ENCODE peak calls at places on chromosomes 2 and 18, in eight cellular contexts. One of them, this sample, is unnamed.

GRCh38 chr2:197052371-197052770 is 125.9 kb upstream of the PGAP1 start:
- DNase-seq in neural crest cell: no peak
- DNase-seq in omental fat pad: no peak
- DNase-seq in activated gamma-delta T cell: no peak
- DNase-seq in HCEC 1CT: no peak
- DNase-seq in EL: no peak
- DNase-seq in MCF 10A: no peak
- DNase-seq in thyroid gland: no peak
- DNase-seq in this sample: no peak

GRCh38 chr2:32330136-32330535 is 26.7 kb upstream of the BIRC6 start:
- DNase-seq in HCEC 1CT: no peak
- DNase-seq in MCF 10A: no peak
- DNase-seq in neural crest cell: no peak
- DNase-seq in EL: no peak
- DNase-seq in omental fat pad: no peak
- DNase-seq in thyroid gland: no peak
- DNase-seq in activated gamma-delta T cell: no peak
- DNase-seq in this sample: no peak

GRCh38 chr2:68987051-68987503 is 12.6 kb downstream of the GKN1 start:
- DNase-seq in activated gamma-delta T cell: no peak
- DNase-seq in neural crest cell: no peak
- DNase-seq in MCF 10A: no peak
- DNase-seq in thyroid gland: no peak
- DNase-seq in omental fat pad: no peak
- DNase-seq in EL: no peak
- DNase-seq in HCEC 1CT: no peak
- DNase-seq in this sample: no peak

GRCh38 chr2:88709117-88709739 is 17.8 kb downstream of the RPIA start:
- DNase-seq in neural crest cell: no peak
- DNase-seq in omental fat pad: no peak
- DNase-seq in MCF 10A: peak
- DNase-seq in activated gamma-delta T cell: no peak
- DNase-seq in thyroid gland: no peak
- DNase-seq in HCEC 1CT: peak
- DNase-seq in EL: peak
- DNase-seq in this sample: peak

GRCh38 chr18:73264562-73264921 is 396.8 kb upstream of the NETO1 start:
- DNase-seq in MCF 10A: no peak
- DNase-seq in EL: no peak
- DNase-seq in thyroid gland: no peak
- DNase-seq in HCEC 1CT: no peak
- DNase-seq in neural crest cell: no peak
- DNase-seq in omental fat pad: no peak
- DNase-seq in activated gamma-delta T cell: no peak
- DNase-seq in this sample: no peak

GRCh38 chr2:185738679-185739472 is at the start of gene FSIP2:
- DNase-seq in MCF 10A: peak
- DNase-seq in neural crest cell: peak
- DNase-seq in thyroid gland: peak
- DNase-seq in HCEC 1CT: peak
- DNase-seq in EL: peak
- DNase-seq in activated gamma-delta T cell: peak
- DNase-seq in omental fat pad: no peak
- DNase-seq in this sample: peak

GRCh38 chr2:101219281-101219680 is 33.4 kb upstream of the CNOT11 start:
- DNase-seq in activated gamma-delta T cell: no peak
- DNase-seq in MCF 10A: no peak
- DNase-seq in HCEC 1CT: no peak
- DNase-seq in thyroid gland: no peak
- DNase-seq in EL: no peak
- DNase-seq in omental fat pad: no peak
- DNase-seq in neural crest cell: no peak
- DNase-seq in this sample: no peak

GRCh38 chr2:231987088-231987788 is 25.7 kb downstream of the DIS3L2 start:
- DNase-seq in omental fat pad: no peak
- DNase-seq in thyroid gland: no peak
- DNase-seq in neural crest cell: no peak
- DNase-seq in EL: no peak
- DNase-seq in activated gamma-delta T cell: no peak
- DNase-seq in HCEC 1CT: no peak
- DNase-seq in MCF 10A: no peak
- DNase-seq in this sample: peak

GRCh38 chr2:73913414-73914054 is 13.1 kb upstream of the DGUOK start:
- DNase-seq in omental fat pad: no peak
- DNase-seq in thyroid gland: no peak
- DNase-seq in EL: no peak
- DNase-seq in HCEC 1CT: no peak
- DNase-seq in activated gamma-delta T cell: no peak
- DNase-seq in MCF 10A: no peak
- DNase-seq in neural crest cell: no peak
- DNase-seq in this sample: no peak

GRCh38 chr2:64654993-64655666 is 1.4 kb upstream of the SERTAD2 start:
- DNase-seq in thyroid gland: no peak
- DNase-seq in HCEC 1CT: peak
- DNase-seq in EL: peak
- DNase-seq in activated gamma-delta T cell: no peak
- DNase-seq in MCF 10A: no peak
- DNase-seq in omental fat pad: no peak
- DNase-seq in neural crest cell: no peak
- DNase-seq in this sample: no peak

GRCh38 chr18:50193796-50194622 is 938 bp downstream of the MYO5B start:
- DNase-seq in HCEC 1CT: no peak
- DNase-seq in MCF 10A: peak
- DNase-seq in omental fat pad: no peak
- DNase-seq in EL: no peak
- DNase-seq in activated gamma-delta T cell: peak
- DNase-seq in thyroid gland: peak
- DNase-seq in neural crest cell: no peak
- DNase-seq in this sample: no peak

GRCh38 chr18:46098616-46098933 is 479 bp upstream of the ATP5F1A start:
- DNase-seq in MCF 10A: no peak
- DNase-seq in EL: no peak
- DNase-seq in neural crest cell: no peak
- DNase-seq in thyroid gland: no peak
- DNase-seq in activated gamma-delta T cell: no peak
- DNase-seq in omental fat pad: no peak
- DNase-seq in HCEC 1CT: no peak
- DNase-seq in this sample: no peak

GRCh38 chr2:226600184-226600583 is 199.4 kb downstream of the IRS1 start:
- DNase-seq in MCF 10A: no peak
- DNase-seq in activated gamma-delta T cell: no peak
- DNase-seq in omental fat pad: no peak
- DNase-seq in thyroid gland: no peak
- DNase-seq in neural crest cell: no peak
- DNase-seq in EL: peak
- DNase-seq in HCEC 1CT: no peak
- DNase-seq in this sample: no peak

GRCh38 chr2:99140056-99140859 is 1.2 kb upstream of the C2orf15 start:
- DNase-seq in EL: no peak
- DNase-seq in MCF 10A: peak
- DNase-seq in thyroid gland: no peak
- DNase-seq in neural crest cell: no peak
- DNase-seq in omental fat pad: no peak
- DNase-seq in HCEC 1CT: peak
- DNase-seq in activated gamma-delta T cell: no peak
- DNase-seq in this sample: no peak

GRCh38 chr2:195937173-195937572 is 131.5 kb downstream of the DNAH7 start:
- DNase-seq in omental fat pad: no peak
- DNase-seq in HCEC 1CT: no peak
- DNase-seq in thyroid gland: no peak
- DNase-seq in EL: no peak
- DNase-seq in activated gamma-delta T cell: no peak
- DNase-seq in MCF 10A: no peak
- DNase-seq in neural crest cell: no peak
- DNase-seq in this sample: no peak

GRCh38 chr2:3445891-3446290 is 66.4 kb downstream of the TRAPPC12 start:
- DNase-seq in EL: no peak
- DNase-seq in neural crest cell: no peak
- DNase-seq in HCEC 1CT: no peak
- DNase-seq in omental fat pad: no peak
- DNase-seq in MCF 10A: no peak
- DNase-seq in thyroid gland: peak
- DNase-seq in activated gamma-delta T cell: no peak
- DNase-seq in this sample: no peak

GRCh38 chr2:34738691-34739090 is 1139.6 kb upstream of the FAM98A start:
- DNase-seq in HCEC 1CT: no peak
- DNase-seq in MCF 10A: no peak
- DNase-seq in omental fat pad: no peak
- DNase-seq in activated gamma-delta T cell: no peak
- DNase-seq in thyroid gland: no peak
- DNase-seq in EL: no peak
- DNase-seq in neural crest cell: peak
- DNase-seq in this sample: no peak

GRCh38 chr2:219477815-219478214 is 20.9 kb upstream of the GMPPA start:
- DNase-seq in MCF 10A: no peak
- DNase-seq in neural crest cell: no peak
- DNase-seq in omental fat pad: no peak
- DNase-seq in EL: no peak
- DNase-seq in HCEC 1CT: no peak
- DNase-seq in activated gamma-delta T cell: no peak
- DNase-seq in thyroid gland: no peak
- DNase-seq in this sample: no peak

GRCh38 chr18:58370662-58371061 is 258.2 kb downstream of the ALPK2 start:
- DNase-seq in EL: no peak
- DNase-seq in MCF 10A: no peak
- DNase-seq in thyroid gland: no peak
- DNase-seq in omental fat pad: no peak
- DNase-seq in activated gamma-delta T cell: no peak
- DNase-seq in neural crest cell: no peak
- DNase-seq in HCEC 1CT: no peak
- DNase-seq in this sample: no peak

GRCh38 chr2:60479226-60480088 is 74.0 kb downstream of the BCL11A start:
- DNase-seq in HCEC 1CT: no peak
- DNase-seq in neural crest cell: no peak
- DNase-seq in omental fat pad: no peak
- DNase-seq in thyroid gland: no peak
- DNase-seq in activated gamma-delta T cell: no peak
- DNase-seq in EL: no peak
- DNase-seq in MCF 10A: peak
- DNase-seq in this sample: no peak

GRCh38 chr18:40904295-40904694 is 1050.7 kb upstream of the PIK3C3 start:
- DNase-seq in HCEC 1CT: no peak
- DNase-seq in thyroid gland: no peak
- DNase-seq in neural crest cell: no peak
- DNase-seq in MCF 10A: no peak
- DNase-seq in activated gamma-delta T cell: no peak
- DNase-seq in EL: no peak
- DNase-seq in omental fat pad: no peak
- DNase-seq in this sample: no peak

GRCh38 chr2:201860541-201861154 is 54.3 kb downstream of the CDK15 start:
- DNase-seq in neural crest cell: peak
- DNase-seq in MCF 10A: peak
- DNase-seq in EL: peak
- DNase-seq in HCEC 1CT: peak
- DNase-seq in activated gamma-delta T cell: no peak
- DNase-seq in omental fat pad: no peak
- DNase-seq in thyroid gland: peak
- DNase-seq in this sample: peak

GRCh38 chr2:43103093-43103404 is 123.4 kb downstream of the ZFP36L2 start:
- DNase-seq in MCF 10A: no peak
- DNase-seq in activated gamma-delta T cell: no peak
- DNase-seq in HCEC 1CT: no peak
- DNase-seq in neural crest cell: no peak
- DNase-seq in thyroid gland: no peak
- DNase-seq in EL: no peak
- DNase-seq in omental fat pad: no peak
- DNase-seq in this sample: no peak

GRCh38 chr18:44423826-44424225 is 256.9 kb upstream of the SETBP1 start:
- DNase-seq in MCF 10A: no peak
- DNase-seq in HCEC 1CT: no peak
- DNase-seq in neural crest cell: no peak
- DNase-seq in omental fat pad: no peak
- DNase-seq in thyroid gland: no peak
- DNase-seq in EL: no peak
- DNase-seq in activated gamma-delta T cell: no peak
- DNase-seq in this sample: no peak